ENCODE peak calls at places on chromosomes 1 and 21, in five cellular contexts. One of them, this sample, is unnamed.

GRCh38 chr1:19483691-19484090 is 1.6 kb downstream of the CAPZB start:
- DNase-seq in A549: no peak
- DNase-seq in thoracic aorta: no peak
- DNase-seq in left ventricle myocardium inferior: no peak
- DNase-seq in HL-60: no peak
- DNase-seq in this sample: no peak

GRCh38 chr1:54326577-54327385 is 79.4 kb downstream of the SSBP3 start:
- DNase-seq in A549: no peak
- DNase-seq in thoracic aorta: no peak
- DNase-seq in left ventricle myocardium inferior: no peak
- DNase-seq in HL-60: no peak
- DNase-seq in this sample: no peak

GRCh38 chr1:85200367-85200869 is 398 bp downstream of the SYDE2 start:
- DNase-seq in A549: peak; percentile 10
- DNase-seq in thoracic aorta: no peak
- DNase-seq in left ventricle myocardium inferior: no peak
- DNase-seq in HL-60: no peak
- DNase-seq in this sample: peak; percentile 45

GRCh38 chr1:31798433-31799195 is 17.2 kb downstream of the SPOCD1 start:
- DNase-seq in A549: peak; percentile 34
- DNase-seq in thoracic aorta: peak; percentile 25
- DNase-seq in left ventricle myocardium inferior: no peak
- DNase-seq in HL-60: no peak
- DNase-seq in this sample: no peak

GRCh38 chr1:7988576-7988975 is 27.1 kb downstream of the PARK7 start:
- DNase-seq in A549: no peak
- DNase-seq in thoracic aorta: no peak
- DNase-seq in left ventricle myocardium inferior: no peak
- DNase-seq in HL-60: no peak
- DNase-seq in this sample: no peak

GRCh38 chr1:66438062-66438970 is 95.6 kb upstream of the SGIP1 start:
- DNase-seq in A549: no peak
- DNase-seq in thoracic aorta: no peak
- DNase-seq in left ventricle myocardium inferior: no peak
- DNase-seq in HL-60: peak; percentile 41
- DNase-seq in this sample: no peak

GRCh38 chr1:203156280-203156679 is 19.3 kb downstream of the MYBPH start:
- DNase-seq in A549: no peak
- DNase-seq in thoracic aorta: no peak
- DNase-seq in left ventricle myocardium inferior: no peak
- DNase-seq in HL-60: no peak
- DNase-seq in this sample: no peak

GRCh38 chr1:154808909-154809262 is 61.2 kb downstream of the KCNN3 start:
- DNase-seq in A549: no peak
- DNase-seq in thoracic aorta: no peak
- DNase-seq in left ventricle myocardium inferior: peak; percentile 27
- DNase-seq in HL-60: no peak
- DNase-seq in this sample: no peak

GRCh38 chr1:245552331-245552730 is 397.5 kb downstream of the KIF26B start:
- DNase-seq in A549: no peak
- DNase-seq in thoracic aorta: no peak
- DNase-seq in left ventricle myocardium inferior: no peak
- DNase-seq in HL-60: no peak
- DNase-seq in this sample: no peak

GRCh38 chr1:160621633-160622413 is 25.0 kb downstream of the SLAMF1 start:
- DNase-seq in A549: no peak
- DNase-seq in thoracic aorta: no peak
- DNase-seq in left ventricle myocardium inferior: no peak
- DNase-seq in HL-60: no peak
- DNase-seq in this sample: no peak

GRCh38 chr1:182633657-182634281 is 29.6 kb upstream of the RGS16 start:
- DNase-seq in A549: no peak
- DNase-seq in thoracic aorta: no peak
- DNase-seq in left ventricle myocardium inferior: no peak
- DNase-seq in HL-60: no peak
- DNase-seq in this sample: no peak

GRCh38 chr1:116826818-116827606 is 72.8 kb downstream of the CD2 start:
- DNase-seq in A549: no peak
- DNase-seq in thoracic aorta: no peak
- DNase-seq in left ventricle myocardium inferior: no peak
- DNase-seq in HL-60: peak; percentile 30
- DNase-seq in this sample: no peak

GRCh38 chr1:206079130-206079529 is 26.2 kb downstream of the RHEX start:
- DNase-seq in A549: no peak
- DNase-seq in thoracic aorta: no peak
- DNase-seq in left ventricle myocardium inferior: no peak
- DNase-seq in HL-60: no peak
- DNase-seq in this sample: no peak

GRCh38 chr1:165284471-165284870 is 72.0 kb downstream of the LMX1A start:
- DNase-seq in A549: no peak
- DNase-seq in thoracic aorta: no peak
- DNase-seq in left ventricle myocardium inferior: no peak
- DNase-seq in HL-60: no peak
- DNase-seq in this sample: no peak

GRCh38 chr1:173861731-173862145 is 6.1 kb downstream of the GAS5 start:
- DNase-seq in A549: no peak
- DNase-seq in thoracic aorta: no peak
- DNase-seq in left ventricle myocardium inferior: no peak
- DNase-seq in HL-60: no peak
- DNase-seq in this sample: no peak

GRCh38 chr1:19762175-19762779 is 37.4 kb downstream of the TMCO4 start:
- DNase-seq in A549: peak; percentile 67
- DNase-seq in thoracic aorta: no peak
- DNase-seq in left ventricle myocardium inferior: no peak
- DNase-seq in HL-60: peak; percentile 6
- DNase-seq in this sample: peak; percentile 32

GRCh38 chr1:94063379-94063778 is 57.6 kb downstream of the ABCA4 start:
- DNase-seq in A549: no peak
- DNase-seq in thoracic aorta: no peak
- DNase-seq in left ventricle myocardium inferior: peak; percentile 52
- DNase-seq in HL-60: no peak
- DNase-seq in this sample: peak; percentile 68

GRCh38 chr1:1281533-1282321 is 1.5 kb downstream of the SCNN1D start:
- DNase-seq in A549: peak; percentile 59
- DNase-seq in thoracic aorta: no peak
- DNase-seq in left ventricle myocardium inferior: peak; percentile 85
- DNase-seq in HL-60: no peak
- DNase-seq in this sample: peak; percentile 88

GRCh38 chr1:234699795-234700665 is 90.1 kb upstream of the IRF2BP2 start:
- DNase-seq in A549: no peak
- DNase-seq in thoracic aorta: peak; percentile 40
- DNase-seq in left ventricle myocardium inferior: no peak
- DNase-seq in HL-60: no peak
- DNase-seq in this sample: peak; percentile 11

GRCh38 chr1:179314928-179315327 is 21.3 kb downstream of the SOAT1 start:
- DNase-seq in A549: no peak
- DNase-seq in thoracic aorta: no peak
- DNase-seq in left ventricle myocardium inferior: no peak
- DNase-seq in HL-60: no peak
- DNase-seq in this sample: peak; percentile 27

GRCh38 chr1:12527564-12527963 is 90.4 kb downstream of the DHRS3 start:
- DNase-seq in A549: no peak
- DNase-seq in thoracic aorta: no peak
- DNase-seq in left ventricle myocardium inferior: no peak
- DNase-seq in HL-60: no peak
- DNase-seq in this sample: no peak
- H3K27ac ChIP-seq in A549: peak overlapping the region; percentile 89
- H3K27ac ChIP-seq in thoracic aorta: no peak overlapping the region
- H3K27ac ChIP-seq in left ventricle myocardium inferior: no peak overlapping the region
- H3K27ac ChIP-seq in HL-60: no peak overlapping the region
- H3K27ac ChIP-seq in this sample: no peak overlapping the region

DNA sequence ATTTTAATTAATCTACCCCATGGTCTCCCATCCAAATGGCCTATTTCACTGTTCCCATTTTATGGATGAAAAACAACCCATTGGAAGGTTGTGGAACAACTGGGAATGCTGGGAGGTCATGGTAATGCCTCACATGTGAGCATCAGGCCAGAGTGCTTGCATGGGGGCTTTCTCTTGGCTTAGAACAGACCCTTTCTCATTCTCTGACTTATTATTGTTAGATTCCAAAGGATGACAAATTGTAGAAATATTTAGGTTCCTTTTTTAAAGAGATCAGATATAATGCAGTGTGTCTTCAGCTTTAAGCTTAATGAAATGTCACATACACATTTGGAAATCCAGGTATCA is 622.3 kb upstream of the PKN2 start:
- DNase-seq in A549: no peak
- DNase-seq in thoracic aorta: no peak
- DNase-seq in left ventricle myocardium inferior: no peak
- DNase-seq in HL-60: no peak
- DNase-seq in this sample: no peak
- TF ChIP-seq CTCF in A549: no peak
- TF ChIP-seq CTCF in thoracic aorta: no peak
- TF ChIP-seq CTCF in left ventricle myocardium inferior: peak; percentile 3
- TF ChIP-seq CTCF in HL-60: no peak
- TF ChIP-seq CTCF in this sample: no peak

GRCh38 chr1:210489491-210489890 is 160.8 kb downstream of the HHAT start:
- DNase-seq in A549: no peak
- DNase-seq in thoracic aorta: no peak
- DNase-seq in left ventricle myocardium inferior: no peak
- DNase-seq in HL-60: no peak
- DNase-seq in this sample: no peak
- H3K27ac ChIP-seq in A549: no peak overlapping the region
- H3K27ac ChIP-seq in thoracic aorta: no peak overlapping the region
- H3K27ac ChIP-seq in left ventricle myocardium inferior: no peak overlapping the region
- H3K27ac ChIP-seq in HL-60: no peak overlapping the region
- H3K27ac ChIP-seq in this sample: no peak overlapping the region

GRCh38 chr21:42466700-42467612 is 29.1 kb downstream of the RSPH1 start:
- DNase-seq in A549: no peak
- DNase-seq in thoracic aorta: no peak
- DNase-seq in left ventricle myocardium inferior: no peak
- DNase-seq in HL-60: peak; percentile 67
- DNase-seq in this sample: no peak
- TF ChIP-seq CTCF in A549: no peak
- TF ChIP-seq CTCF in thoracic aorta: no peak
- TF ChIP-seq CTCF in left ventricle myocardium inferior: peak; percentile 55
- TF ChIP-seq CTCF in HL-60: peak; percentile 9
- TF ChIP-seq CTCF in this sample: no peak

GRCh38 chr1:43172532-43172972 is 422 bp downstream of the CFAP57 start:
- DNase-seq in A549: peak; percentile 60
- DNase-seq in thoracic aorta: peak; percentile 15
- DNase-seq in left ventricle myocardium inferior: peak; percentile 82
- DNase-seq in HL-60: peak; percentile 72
- DNase-seq in this sample: peak; percentile 91
- H3K27ac ChIP-seq in A549: peak overlapping the region; percentile 95
- H3K27ac ChIP-seq in thoracic aorta: no peak overlapping the region
- H3K27ac ChIP-seq in left ventricle myocardium inferior: no peak overlapping the region
- H3K27ac ChIP-seq in HL-60: peak overlapping the region; percentile 69
- H3K27ac ChIP-seq in this sample: no peak overlapping the region

GRCh38 chr1:210239295-210240155 is 6.9 kb downstream of the SERTAD4 start:
- DNase-seq in A549: peak; percentile 37
- DNase-seq in thoracic aorta: no peak
- DNase-seq in left ventricle myocardium inferior: no peak
- DNase-seq in HL-60: no peak
- DNase-seq in this sample: no peak
- TF ChIP-seq CTCF in A549: peak; percentile 27
- TF ChIP-seq CTCF in thoracic aorta: peak; percentile 55
- TF ChIP-seq CTCF in left ventricle myocardium inferior: peak; percentile 61
- TF ChIP-seq CTCF in HL-60: no peak
- TF ChIP-seq CTCF in this sample: no peak

DNA sequence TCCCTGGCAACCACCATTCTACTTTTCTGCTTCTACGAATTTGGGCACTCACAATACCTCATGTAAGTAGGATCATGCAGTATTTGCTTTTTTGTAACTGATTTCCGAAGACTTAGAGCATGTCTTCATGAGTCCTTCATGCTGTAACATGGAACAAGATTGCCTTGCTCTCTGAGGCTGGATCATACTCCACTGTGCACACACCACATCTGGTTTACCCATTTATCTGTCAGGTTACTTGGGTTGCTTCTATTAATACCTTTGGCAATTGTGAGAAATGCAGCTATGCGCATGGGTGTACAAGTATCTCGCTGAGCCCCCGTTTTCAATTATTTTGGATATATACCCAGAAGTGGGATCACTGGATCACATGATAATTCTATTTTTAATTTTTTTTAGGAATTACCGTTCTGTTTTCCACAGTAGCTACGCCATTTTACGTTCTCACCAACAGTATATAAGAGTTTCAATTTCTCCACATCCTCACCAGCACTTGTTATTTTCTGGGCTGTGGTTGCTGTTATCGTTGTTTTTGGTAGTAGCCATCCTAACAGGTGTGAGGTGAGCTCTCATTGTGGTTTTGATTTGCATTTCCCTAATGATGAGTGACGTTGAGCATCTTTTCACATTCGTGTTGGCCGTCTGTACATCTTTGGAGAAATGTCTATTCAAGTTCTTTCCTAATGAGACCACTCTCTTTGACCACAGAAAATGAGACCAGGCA is 10.7 kb upstream of the SLC2A5 start:
- DNase-seq in A549: no peak
- DNase-seq in thoracic aorta: no peak
- DNase-seq in left ventricle myocardium inferior: no peak
- DNase-seq in HL-60: no peak
- DNase-seq in this sample: no peak
- H3K27ac ChIP-seq in A549: no peak overlapping the region
- H3K27ac ChIP-seq in thoracic aorta: no peak overlapping the region
- H3K27ac ChIP-seq in left ventricle myocardium inferior: no peak overlapping the region
- H3K27ac ChIP-seq in HL-60: no peak overlapping the region
- H3K27ac ChIP-seq in this sample: no peak overlapping the region

GRCh38 chr1:38608202-38608864 is 251.2 kb downstream of the RRAGC start:
- DNase-seq in A549: no peak
- DNase-seq in thoracic aorta: no peak
- DNase-seq in left ventricle myocardium inferior: no peak
- DNase-seq in HL-60: peak; percentile 9
- DNase-seq in this sample: peak; percentile 37
- TF ChIP-seq CTCF in A549: peak; percentile 14
- TF ChIP-seq CTCF in thoracic aorta: no peak
- TF ChIP-seq CTCF in left ventricle myocardium inferior: peak; percentile 67
- TF ChIP-seq CTCF in HL-60: no peak
- TF ChIP-seq CTCF in this sample: peak; percentile 14

GRCh38 chr21:38809170-38809878 is 3.6 kb downstream of the ETS2 start:
- DNase-seq in A549: no peak
- DNase-seq in thoracic aorta: no peak
- DNase-seq in left ventricle myocardium inferior: no peak
- DNase-seq in HL-60: peak; percentile 53
- DNase-seq in this sample: no peak

GRCh38 chr21:38811257-38811656 is 5.5 kb downstream of the ETS2 start:
- DNase-seq in A549: no peak
- DNase-seq in thoracic aorta: no peak
- DNase-seq in left ventricle myocardium inferior: no peak
- DNase-seq in HL-60: no peak
- DNase-seq in this sample: no peak

GRCh38 chr21:38807987-38808386 is 2.3 kb downstream of the ETS2 start:
- DNase-seq in A549: no peak
- DNase-seq in thoracic aorta: no peak
- DNase-seq in left ventricle myocardium inferior: no peak
- DNase-seq in HL-60: no peak
- DNase-seq in this sample: no peak

GRCh38 chr21:38810826-38811164 is 5.1 kb downstream of the ETS2 start:
- DNase-seq in A549: no peak
- DNase-seq in thoracic aorta: no peak
- DNase-seq in left ventricle myocardium inferior: no peak
- DNase-seq in HL-60: no peak
- DNase-seq in this sample: no peak

GRCh38 chr21:38810034-38810825 is 4.5 kb downstream of the ETS2 start:
- DNase-seq in A549: no peak
- DNase-seq in thoracic aorta: no peak
- DNase-seq in left ventricle myocardium inferior: no peak
- DNase-seq in HL-60: no peak
- DNase-seq in this sample: no peak
- H3K27ac ChIP-seq in A549: peak overlapping the region; percentile 60
- H3K27ac ChIP-seq in thoracic aorta: peak overlapping the region; percentile 98
- H3K27ac ChIP-seq in left ventricle myocardium inferior: peak overlapping the region; percentile 94
- H3K27ac ChIP-seq in HL-60: no peak overlapping the region
- H3K27ac ChIP-seq in this sample: peak overlapping the region; percentile 31

GRCh38 chr1:201020647-201021332 is 2.7 kb downstream of the KIF21B start:
- DNase-seq in A549: peak; percentile 78
- DNase-seq in thoracic aorta: no peak
- DNase-seq in left ventricle myocardium inferior: no peak
- DNase-seq in HL-60: peak; percentile 43
- DNase-seq in this sample: no peak
- TF ChIP-seq CTCF in A549: peak; percentile 18
- TF ChIP-seq CTCF in thoracic aorta: no peak
- TF ChIP-seq CTCF in left ventricle myocardium inferior: no peak
- TF ChIP-seq CTCF in HL-60: no peak
- TF ChIP-seq CTCF in this sample: no peak